ENCODE peak calls at places on chromosomes 11 and 22, in eight cellular contexts. Z is CD8-positive, alpha-beta T cell; Y is mammary epithelial cell; A is heart left ventricle; V is endodermal cell; W is CD8-positive, alpha-beta memory T cell; O is naive thymus-derived CD4-positive, alpha-beta T cell; E is A549. C is an unnamed sample.
A peak's percentile ranks its signal among the peaks of the same experiment; 100 is the strongest.

GRCh38 chr11:129592191-129592590 is 216.5 kb downstream of the BARX2 start:
- DNase-seq in O (no peak), W (no peak), Z (no peak), V (peak; percentile 39), E (no peak), A (no peak), Y (no peak), C (no peak)

GRCh38 chr11:95417832-95418231 is 186.8 kb upstream of the SESN3 start:
- DNase-seq in E (no peak), A (no peak), W (no peak), O (no peak), V (no peak), Y (no peak), Z (no peak), C (no peak)

GRCh38 chr11:2415601-2416380 is 15.2 kb downstream of the TSSC4 start:
- DNase-seq in W (no peak), O (no peak), E (no peak), Z (no peak), A (no peak), V (no peak), Y (no peak), C (no peak)

GRCh38 chr22:25114369-25115362 is 85.0 kb upstream of the CRYBB3 start:
- DNase-seq in E (no peak), V (no peak), O (no peak), Z (no peak), A (no peak), W (no peak), Y (peak; percentile 84), C (no peak)

GRCh38 chr11:65987336-65987735 is 14.6 kb downstream of the EIF1AD start:
- DNase-seq in V (no peak), Z (no peak), W (no peak), Y (no peak), E (no peak), O (no peak), A (no peak), C (no peak)

GRCh38 chr11:9025101-9025850 is 21.5 kb upstream of the NRIP3 start:
- DNase-seq in Z (no peak), W (no peak), O (no peak), E (no peak), Y (no peak), V (no peak), A (no peak), C (no peak)

GRCh38 chr11:76094729-76095128 is 111.6 kb downstream of the WNT11 start:
- DNase-seq in E (no peak), V (no peak), A (no peak), W (no peak), O (no peak), Z (no peak), Y (no peak), C (no peak)

GRCh38 chr22:44603774-44604173 is 98.2 kb upstream of the PRR5 start:
- DNase-seq in A (no peak), Y (no peak), W (no peak), Z (no peak), V (no peak), E (no peak), O (no peak), C (no peak)

GRCh38 chr11:69524291-69524882 is 42.9 kb downstream of the LINC01488 start:
- DNase-seq in E (no peak), W (no peak), O (no peak), A (no peak), V (peak; percentile 56), Z (no peak), Y (peak; percentile 78), C (no peak)

GRCh38 chr11:70713988-70714665 is 315.8 kb downstream of the CTTN start:
- DNase-seq in V (peak; percentile 94), W (no peak), Y (no peak), E (no peak), A (no peak), Z (no peak), O (no peak), C (no peak)

GRCh38 chr11:91804057-91804456 is 420.6 kb upstream of the FAT3 start:
- DNase-seq in A (no peak), Z (no peak), V (peak; percentile 80), E (no peak), Y (no peak), W (no peak), O (no peak), C (no peak)

GRCh38 chr11:73965076-73965763 is 14.4 kb downstream of the DNAJB13 start:
- DNase-seq in Y (no peak), A (no peak), Z (no peak), V (no peak), E (no peak), O (no peak), W (no peak), C (no peak)

GRCh38 chr11:16226245-16226644 is 130.1 kb downstream of the SOX6 start:
- DNase-seq in Y (peak; percentile 37), A (peak; percentile 46), Z (no peak), O (no peak), E (peak; percentile 3), V (no peak), W (no peak), C (peak; percentile 34)

GRCh38 chr11:132334769-132335280 is 964.4 kb downstream of the NTM start:
- DNase-seq in Y (no peak), A (no peak), Z (no peak), V (no peak), O (no peak), E (no peak), W (no peak), C (no peak)

GRCh38 chr22:25219948-25220442 is 556 bp downstream of the CRYBB2 start:
- DNase-seq in O (no peak), W (no peak), Y (peak; percentile 23), E (no peak), V (no peak), Z (no peak), A (no peak), C (no peak)

GRCh38 chr11:89436071-89436470 is 55.1 kb downstream of the NOX4 start:
- DNase-seq in W (no peak), Y (peak; percentile 4), E (no peak), A (no peak), O (no peak), V (peak; percentile 38), Z (no peak), C (no peak)

DNA sequence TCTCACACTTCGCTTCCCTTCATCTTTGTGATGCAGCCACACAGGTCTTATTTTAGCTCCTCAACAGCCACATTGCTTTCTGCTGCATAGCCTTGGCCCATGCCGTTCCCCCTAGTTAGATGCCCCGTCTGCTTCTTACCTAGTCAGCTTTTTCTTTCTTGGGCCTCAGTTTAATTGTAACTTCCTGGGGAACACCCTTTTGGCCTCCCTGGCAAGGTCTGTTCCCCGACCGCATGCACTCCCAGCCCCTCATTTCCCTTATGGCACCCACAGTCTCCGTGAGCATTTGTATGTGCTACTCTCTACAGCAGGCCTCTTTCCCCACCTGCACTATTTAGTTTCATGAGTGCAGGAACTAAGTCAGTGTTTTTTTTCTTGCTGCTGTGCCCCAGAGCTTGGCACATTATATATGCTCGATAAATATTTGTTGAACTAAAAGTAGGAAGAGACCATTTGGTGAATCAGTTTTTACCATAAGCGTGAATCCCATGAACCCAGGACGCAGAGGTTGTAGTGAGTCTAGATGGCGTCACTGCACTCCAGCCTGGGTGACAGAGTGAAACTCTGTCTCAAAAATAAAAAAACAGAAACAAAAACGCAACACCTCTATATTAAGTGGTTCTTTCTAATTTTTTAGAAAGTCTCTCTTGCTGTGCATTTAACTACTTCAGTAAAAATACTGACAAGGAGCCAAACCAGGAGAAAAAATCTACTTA is 38.5 kb downstream of the TNRC6B start:
- DNase-seq in O (peak; percentile 25), Z (no peak), A (no peak), W (peak; percentile 10), E (no peak), V (no peak), Y (no peak), C (no peak)
- H3K4me1 ChIP-seq in O (peaks cover 79% of the 10 kb centered on the region), Z (peaks cover 87% of the 10 kb centered on the region), A (peaks cover 75% of the 10 kb centered on the region), W (peaks cover 88% of the 10 kb centered on the region), E (peaks cover 9% of the 10 kb centered on the region), V (peaks cover 21% of the 10 kb centered on the region), Y (peaks cover 19% of the 10 kb centered on the region), C (peaks cover 91% of the 10 kb centered on the region)

GRCh38 chr11:103601230-103601846 is 435.1 kb upstream of the DDI1 start:
- DNase-seq in W (no peak), Y (peak; percentile 52), O (no peak), E (peak; percentile 41), V (peak; percentile 79), Z (no peak), A (peak; percentile 12), C (no peak)
- H3K4me1 ChIP-seq in W (no peaks in the 10 kb centered on the region), Y (no peaks in the 10 kb centered on the region), O (no peaks in the 10 kb centered on the region), E (no peaks in the 10 kb centered on the region), V (peaks cover 16% of the 10 kb centered on the region), Z (no peaks in the 10 kb centered on the region), A (no peaks in the 10 kb centered on the region), C (no peaks in the 10 kb centered on the region)

DNA sequence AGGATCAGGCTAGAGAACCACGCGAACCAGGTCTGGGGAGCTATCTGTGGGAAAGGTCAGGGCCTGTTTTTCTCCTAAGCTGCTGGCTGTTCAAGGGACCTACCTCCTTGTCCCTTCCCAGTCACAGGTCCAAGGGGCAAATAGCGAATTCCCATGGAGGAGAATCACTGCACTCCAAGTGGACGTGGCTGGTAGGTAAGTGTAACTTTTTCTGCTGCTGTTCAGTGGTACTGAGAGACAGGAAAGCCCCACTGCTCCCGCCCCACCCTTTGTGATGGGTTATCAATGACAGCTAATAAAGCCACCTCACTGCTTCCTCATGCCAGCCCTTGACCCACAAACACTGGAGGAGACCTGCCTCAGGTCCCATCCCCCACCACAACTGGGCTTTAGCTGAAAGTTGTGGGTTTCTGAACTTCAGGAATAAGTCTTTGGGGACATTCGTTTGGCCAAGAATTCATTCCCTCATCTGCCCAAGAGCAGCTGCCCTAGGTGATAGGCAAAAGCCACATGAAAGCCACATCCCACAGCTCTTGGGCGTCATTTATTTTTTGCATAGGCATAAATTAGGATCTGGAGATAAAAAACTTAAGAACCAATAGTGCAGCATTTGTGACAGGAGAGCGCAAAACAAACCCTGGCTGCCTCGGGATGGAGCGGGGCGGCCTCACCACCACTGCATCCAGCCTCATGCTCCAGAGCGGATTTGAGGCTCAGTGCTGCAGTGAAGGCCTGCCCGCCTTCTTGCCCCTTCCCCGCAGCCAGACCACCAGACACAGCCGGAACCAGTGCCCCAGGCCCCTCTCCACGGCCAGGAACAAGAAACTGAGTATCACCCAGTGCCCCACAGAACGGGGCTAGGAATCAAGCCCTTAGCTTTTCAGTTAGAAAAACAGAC is 21.3 kb downstream of the SUN2 start:
- DNase-seq in O (no peak), A (no peak), E (no peak), V (no peak), Y (no peak), Z (no peak), W (no peak), C (no peak)
- H3K4me1 ChIP-seq in O (peaks cover 24% of the 10 kb centered on the region), A (peaks cover 48% of the 10 kb centered on the region), E (no peaks in the 10 kb centered on the region), V (no peaks in the 10 kb centered on the region), Y (peaks cover 13% of the 10 kb centered on the region), Z (peaks cover 61% of the 10 kb centered on the region), W (peaks cover 32% of the 10 kb centered on the region), C (peaks cover 29% of the 10 kb centered on the region)

GRCh38 chr11:45853616-45854219 is 6.4 kb downstream of the CRY2 start:
- DNase-seq in A (peak; percentile 73), Z (no peak), V (no peak), O (no peak), Y (no peak), E (no peak), W (no peak), C (no peak)

GRCh38 chr11:45856044-45856468 is 8.8 kb downstream of the CRY2 start:
- DNase-seq in E (no peak), A (no peak), Y (no peak), W (no peak), V (no peak), O (no peak), Z (no peak), C (no peak)

GRCh38 chr11:45857834-45858492 is 10.7 kb downstream of the CRY2 start:
- DNase-seq in Y (peak; percentile 20), E (no peak), V (no peak), O (no peak), A (peak; percentile 75), W (no peak), Z (no peak), C (peak; percentile 50)

GRCh38 chr11:45852712-45853101 is 5.4 kb downstream of the CRY2 start:
- DNase-seq in Z (no peak), A (peak; percentile 63), V (peak; percentile 70), W (no peak), O (no peak), E (no peak), Y (no peak), C (no peak)

GRCh38 chr11:45855308-45855707 is 8.0 kb downstream of the CRY2 start:
- DNase-seq in A (no peak), W (no peak), E (no peak), Z (no peak), Y (no peak), O (no peak), V (no peak), C (no peak)
- H3K4me1 ChIP-seq in A (peaks cover 100% of the 10 kb centered on the region), W (peaks cover 9% of the 10 kb centered on the region), E (no peaks in the 10 kb centered on the region), Z (peaks cover 11% of the 10 kb centered on the region), Y (peaks cover 11% of the 10 kb centered on the region), O (no peaks in the 10 kb centered on the region), V (no peaks in the 10 kb centered on the region), C (peaks cover 61% of the 10 kb centered on the region)

C was measured in left lung.